ENCODE peak calls at places on chromosomes 3 and 15, in six cellular contexts. C, R, W, L, K and Z are unnamed samples.

GRCh38 chr15:43150171-43150929 is 17.0 kb downstream of the TMEM62 start:
- DNase-seq in W (no peak), C (no peak), R (peak), L (peak), K (no peak), Z (no peak)

GRCh38 chr15:67093146-67093874 is 27.9 kb downstream of the SMAD3 start:
- DNase-seq in C (no peak), W (peak), R (no peak), L (no peak), K (no peak), Z (peak)

GRCh38 chr3:4674216-4674615 is 181.1 kb downstream of the ITPR1 start:
- DNase-seq in L (no peak), W (no peak), K (no peak), R (no peak), C (no peak), Z (no peak)

GRCh38 chr15:84833447-84833846 is 16.3 kb downstream of the ALPK3 start:
- DNase-seq in R (peak), W (no peak), C (peak), L (no peak), K (no peak), Z (no peak)

GRCh38 chr3:126081618-126082333 is 2.1 kb downstream of the SLC41A3 start:
- DNase-seq in K (peak), R (peak), W (peak), L (no peak), C (no peak), Z (no peak)

GRCh38 chr15:87827126-87827525 is 429.4 kb downstream of the NTRK3 start:
- DNase-seq in R (peak), C (no peak), K (no peak), W (no peak), L (no peak), Z (no peak)

GRCh38 chr3:14913926-14914776 is 33.2 kb upstream of the NR2C2 start:
- DNase-seq in W (no peak), K (no peak), C (no peak), R (no peak), L (no peak), Z (no peak)

GRCh38 chr15:79474252-79474651 is 42.1 kb downstream of the MINAR1 start:
- DNase-seq in L (no peak), R (peak), K (no peak), W (no peak), C (no peak), Z (no peak)

GRCh38 chr3:179000144-179000543 is 71.5 kb downstream of the ZMAT3 start:
- DNase-seq in W (no peak), R (peak), K (no peak), L (no peak), C (no peak), Z (no peak)

GRCh38 chr3:159882367-159882766 is 106.3 kb upstream of the IL12A start:
- DNase-seq in K (no peak), C (no peak), R (no peak), L (no peak), W (no peak), Z (no peak)

GRCh38 chr15:69719527-69719926 is 266.9 kb downstream of the RPLP1 start:
- DNase-seq in L (no peak), K (peak), C (peak), W (peak), R (no peak), Z (no peak)

GRCh38 chr3:11455977-11456376 is 183.8 kb downstream of the ATG7 start:
- DNase-seq in R (no peak), K (no peak), W (no peak), L (peak), C (no peak), Z (no peak)

GRCh38 chr3:109773006-109773405 is 435.7 kb upstream of the DPPA4 start:
- DNase-seq in L (no peak), C (no peak), W (no peak), R (no peak), K (no peak), Z (no peak)

GRCh38 chr3:3191675-3192480 is 12.4 kb upstream of the CRBN start:
- DNase-seq in W (no peak), R (no peak), K (no peak), C (no peak), L (no peak), Z (no peak)

GRCh38 chr15:52281085-52282035 is 14.2 kb downstream of the MYO5C start:
- DNase-seq in W (no peak), L (no peak), R (no peak), C (no peak), K (peak), Z (no peak)

GRCh38 chr3:56884387-56884786 is 82.6 kb upstream of the ARHGEF3 start:
- DNase-seq in C (no peak), R (peak), K (no peak), W (no peak), L (no peak), Z (no peak)

GRCh38 chr15:38879909-38880471 is 315.4 kb upstream of the RASGRP1 start:
- DNase-seq in W (no peak), R (peak), C (no peak), L (no peak), K (peak), Z (no peak)

GRCh38 chr3:63908081-63908736 is 4.0 kb downstream of the SCAANT1 start:
- DNase-seq in W (no peak), K (no peak), R (no peak), L (no peak), C (no peak), Z (no peak)

GRCh38 chr3:43106293-43106628 is 382 bp upstream of the POMGNT2 start:
- DNase-seq in W (no peak), K (no peak), C (no peak), R (peak), L (no peak), Z (no peak)

GRCh38 chr3:185823280-185824044 is 1.4 kb downstream of the IGF2BP2 start:
- DNase-seq in C (peak), W (peak), R (peak), L (no peak), K (peak), Z (no peak)

GRCh38 chr3:107142786-107143185 is 234.5 kb upstream of the CCDC54 start:
- DNase-seq in R (no peak), C (no peak), L (no peak), W (no peak), K (no peak), Z (no peak)

GRCh38 chr3:184459355-184459754 is 79.5 kb downstream of the CHRD start:
- DNase-seq in L (no peak), K (no peak), C (no peak), R (peak), W (no peak), Z (no peak)

GRCh38 chr3:85725809-85726208 is 767.0 kb downstream of the CADM2 start:
- DNase-seq in L (no peak), K (no peak), W (no peak), R (no peak), C (no peak), Z (no peak)

GRCh38 chr3:101518421-101518871 is 5.4 kb upstream of the SENP7 start:
- DNase-seq in K (no peak), W (no peak), R (peak), L (no peak), C (peak), Z (no peak)

GRCh38 chr3:137110392-137110996 is 152.7 kb downstream of the IL20RB start:
- DNase-seq in C (no peak), L (no peak), R (peak), K (peak), W (peak), Z (no peak)

GRCh38 chr3:133568294-133569014 is 5.0 kb upstream of the CDV3 start:
- DNase-seq in L (peak), K (no peak), C (no peak), R (peak), W (no peak), Z (no peak)

GRCh38 chr3:186783731-186784515 is 546 bp downstream of the EIF4A2 start:
- DNase-seq in L (peak), C (peak), K (peak), R (peak), W (peak), Z (peak)

GRCh38 chr3:192482809-192483208 is 244.5 kb downstream of the FGF12 start:
- DNase-seq in C (no peak), L (peak), K (no peak), R (peak), W (no peak), Z (no peak)

GRCh38 chr3:71102111-71103039 is 481.2 kb downstream of the FOXP1 start:
- DNase-seq in W (no peak), C (no peak), K (peak), R (peak), L (peak), Z (no peak)

GRCh38 chr3:45938858-45939257 is 4.4 kb upstream of the CXCR6 start:
- DNase-seq in R (peak), C (peak), L (peak), W (peak), K (peak), Z (peak)

GRCh38 chr3:8460815-8461482 is 40.7 kb upstream of the LMCD1 start:
- DNase-seq in K (no peak), L (peak), W (no peak), C (no peak), R (peak), Z (no peak)

GRCh38 chr3:18423401-18424212 is 1.5 kb downstream of the SATB1 start:
- DNase-seq in R (peak), L (no peak), K (peak), C (no peak), W (peak), Z (peak)

GRCh38 chr3:51385621-51386091 is 565 bp downstream of the MANF start:
- DNase-seq in K (no peak), C (peak), L (no peak), W (no peak), R (peak), Z (peak)

GRCh38 chr3:184688251-184688851 is 23.5 kb downstream of the MAGEF1 start:
- DNase-seq in L (peak), C (no peak), K (peak), R (peak), W (no peak), Z (no peak)

GRCh38 chr3:69491980-69492379 is 106.1 kb upstream of the FRMD4B start:
- DNase-seq in R (no peak), L (no peak), C (no peak), W (no peak), K (no peak), Z (no peak)

GRCh38 chr15:64895285-64896065 is 16.2 kb upstream of the ANKDD1A start:
- DNase-seq in C (no peak), R (peak), L (no peak), W (peak), K (no peak), Z (peak)

GRCh38 chr3:127987309-127987995 is 64.8 kb upstream of the SEC61A1 start:
- DNase-seq in C (no peak), K (no peak), L (no peak), W (no peak), R (no peak), Z (no peak)